ENCODE peak calls at places on chromosome 2, in four cellular contexts. W is stimulated activated CD4-positive, alpha-beta T cell treated with anti-CD3 and anti-CD28 coated beads, Interleukin-2, amount 100 ng/mL, for 24 hours; N is kidney glomerular epithelial cell; T is upper lobe of right lung. U is an unnamed sample.

GRCh38 chr2:150732491-150732890 is 245.0 kb upstream of the RND3 start:
- DNase-seq in N (no peak), T (no peak), W (no peak), U (no peak)

GRCh38 chr2:25994509-25994908 is 12.2 kb upstream of the KIF3C start:
- DNase-seq in W (no peak), T (no peak), N (no peak), U (no peak)

GRCh38 chr2:42009657-42010580 is 37.9 kb upstream of the PKDCC start:
- DNase-seq in T (no peak), W (peak; percentile 13), N (no peak), U (no peak)

GRCh38 chr2:85949280-85949679 is 60.5 kb upstream of the ST3GAL5 start:
- DNase-seq in N (no peak), W (no peak), T (no peak), U (no peak)

GRCh38 chr2:177917169-177917568 is 155.4 kb downstream of the PDE11A start:
- DNase-seq in W (no peak), N (no peak), T (no peak), U (no peak)

GRCh38 chr2:112622528-112622849 is 23.2 kb upstream of the SLC20A1 start:
- DNase-seq in W (no peak), T (no peak), N (no peak), U (no peak)

GRCh38 chr2:85437488-85438290 is 19.2 kb downstream of the SH2D6 start:
- DNase-seq in W (peak; percentile 79), T (peak; percentile 95), N (peak; percentile 54), U (peak; percentile 40)

GRCh38 chr2:231917280-231918088 is 8.7 kb downstream of the NPPC start:
- DNase-seq in N (no peak), T (peak; percentile 30), W (no peak), U (no peak)

GRCh38 chr2:213104089-213104902 is 47.1 kb downstream of the IKZF2 start:
- DNase-seq in W (no peak), N (no peak), T (no peak), U (no peak)

GRCh38 chr2:123644053-123644452 is 381.0 kb upstream of the CNTNAP5 start:
- DNase-seq in N (no peak), W (no peak), T (no peak), U (no peak)

GRCh38 chr2:20723543-20723942 is 56.6 kb downstream of the GDF7 start:
- DNase-seq in T (no peak), W (no peak), N (no peak), U (no peak)

GRCh38 chr2:204586444-204587165 is 41.3 kb downstream of the PARD3B start:
- DNase-seq in W (no peak), N (no peak), T (no peak), U (no peak)

GRCh38 chr2:190627881-190628412 is 20.9 kb upstream of the NAB1 start:
- DNase-seq in T (no peak), N (no peak), W (peak; percentile 25), U (no peak)

GRCh38 chr2:95401480-95401879 is 1.0 kb upstream of the FAHD2A start:
- DNase-seq in W (no peak), N (no peak), T (no peak), U (no peak)

GRCh38 chr2:239528883-239529282 is 128.1 kb upstream of the HDAC4 start:
- DNase-seq in T (no peak), W (no peak), N (no peak), U (no peak)

GRCh38 chr2:6896930-6897759 is 19.6 kb downstream of the RSAD2 start:
- DNase-seq in N (peak; percentile 12), W (no peak), T (no peak), U (peak; percentile 7)

GRCh38 chr2:227608469-227609338 is 5.9 kb downstream of the SCYGR3 start:
- DNase-seq in W (no peak), N (no peak), T (no peak), U (peak; percentile 44)

GRCh38 chr2:213640742-213641425 is 356.6 kb downstream of the SPAG16 start:
- DNase-seq in W (no peak), T (no peak), N (no peak), U (no peak)

GRCh38 chr2:160062283-160063005 is at the start of gene PLA2R1:
- DNase-seq in N (peak; percentile 46), T (peak; percentile 74), W (peak; percentile 22), U (no peak)

GRCh38 chr2:203855274-203855673 is 12.3 kb upstream of the CTLA4 start:
- DNase-seq in W (no peak), N (no peak), T (no peak), U (no peak)

GRCh38 chr2:25042321-25043240 is 705 bp downstream of the EFR3B start:
- DNase-seq in W (peak; percentile 17), N (peak; percentile 7), T (peak; percentile 68), U (no peak)

GRCh38 chr2:129055829-129056228 is 737.2 kb upstream of the HS6ST1 start:
- DNase-seq in N (no peak), W (no peak), T (no peak), U (no peak)

GRCh38 chr2:119197529-119198266 is 25.9 kb upstream of the STEAP3 start:
- DNase-seq in N (no peak), W (no peak), T (no peak), U (no peak)

GRCh38 chr2:45329045-45329677 is 281.9 kb downstream of the SRBD1 start:
- DNase-seq in W (no peak), N (no peak), T (no peak), U (no peak)

GRCh38 chr2:69518836-69519235 is 81.6 kb upstream of the NFU1 start:
- DNase-seq in N (no peak), T (no peak), W (no peak), U (no peak)

GRCh38 chr2:23601301-23601965 is 216.5 kb downstream of the KLHL29 start:
- DNase-seq in T (no peak), N (peak; percentile 41), W (no peak), U (no peak)

GRCh38 chr2:10255189-10256030 is 47.3 kb upstream of the HPCAL1 start:
- DNase-seq in N (no peak), W (no peak), T (peak; percentile 62), U (no peak)